ENCODE peak calls at places on chromosomes 3 and 15, in seven cellular contexts. One of them, this sample, is unnamed.

GRCh38 chr3:179590669-179591068 is 13.8 kb downstream of the MRPL47 start:
- DNase-seq in H9: no peak
- DNase-seq in MCF 10A: no peak
- DNase-seq in CD8-positive, alpha-beta T cell: no peak
- DNase-seq in sigmoid colon: no peak
- DNase-seq in GM10248: no peak
- DNase-seq in transverse colon: no peak
- DNase-seq in this sample: no peak

GRCh38 chr3:5568451-5568850 is 380.9 kb downstream of the EDEM1 start:
- DNase-seq in H9: peak
- DNase-seq in MCF 10A: peak
- DNase-seq in CD8-positive, alpha-beta T cell: no peak
- DNase-seq in sigmoid colon: no peak
- DNase-seq in GM10248: no peak
- DNase-seq in transverse colon: peak
- DNase-seq in this sample: no peak

GRCh38 chr3:64617610-64618009 is 70.2 kb downstream of the ADAMTS9 start:
- DNase-seq in H9: no peak
- DNase-seq in MCF 10A: no peak
- DNase-seq in CD8-positive, alpha-beta T cell: no peak
- DNase-seq in sigmoid colon: no peak
- DNase-seq in GM10248: no peak
- DNase-seq in transverse colon: no peak
- DNase-seq in this sample: no peak

GRCh38 chr3:74532446-74532845 is 82.0 kb downstream of the CNTN3 start:
- DNase-seq in H9: no peak
- DNase-seq in MCF 10A: peak
- DNase-seq in CD8-positive, alpha-beta T cell: no peak
- DNase-seq in sigmoid colon: no peak
- DNase-seq in GM10248: no peak
- DNase-seq in transverse colon: no peak
- DNase-seq in this sample: no peak

GRCh38 chr3:113018461-113019181 is 27.8 kb downstream of the GTPBP8 start:
- DNase-seq in H9: no peak
- DNase-seq in MCF 10A: peak
- DNase-seq in CD8-positive, alpha-beta T cell: no peak
- DNase-seq in sigmoid colon: no peak
- DNase-seq in GM10248: no peak
- DNase-seq in transverse colon: no peak
- DNase-seq in this sample: no peak

GRCh38 chr3:72494076-72495000 is 353.9 kb downstream of the SHQ1 start:
- DNase-seq in H9: no peak
- DNase-seq in MCF 10A: no peak
- DNase-seq in CD8-positive, alpha-beta T cell: no peak
- DNase-seq in sigmoid colon: no peak
- DNase-seq in GM10248: no peak
- DNase-seq in transverse colon: no peak
- DNase-seq in this sample: no peak

GRCh38 chr3:161549251-161549650 is 52.6 kb downstream of the OTOL1 start:
- DNase-seq in H9: no peak
- DNase-seq in MCF 10A: peak
- DNase-seq in CD8-positive, alpha-beta T cell: no peak
- DNase-seq in sigmoid colon: no peak
- DNase-seq in GM10248: no peak
- DNase-seq in transverse colon: no peak
- DNase-seq in this sample: no peak

GRCh38 chr3:58535531-58536500 is 1.2 kb downstream of the ACOX2 start:
- DNase-seq in H9: no peak
- DNase-seq in MCF 10A: no peak
- DNase-seq in CD8-positive, alpha-beta T cell: no peak
- DNase-seq in sigmoid colon: no peak
- DNase-seq in GM10248: no peak
- DNase-seq in transverse colon: peak
- DNase-seq in this sample: no peak

GRCh38 chr3:98699132-98699531 is 64.0 kb upstream of the ST3GAL6 start:
- DNase-seq in H9: no peak
- DNase-seq in MCF 10A: peak
- DNase-seq in CD8-positive, alpha-beta T cell: no peak
- DNase-seq in sigmoid colon: no peak
- DNase-seq in GM10248: no peak
- DNase-seq in transverse colon: no peak
- DNase-seq in this sample: no peak

GRCh38 chr3:123751478-123751877 is 132.7 kb downstream of the MYLK start:
- DNase-seq in H9: no peak
- DNase-seq in MCF 10A: no peak
- DNase-seq in CD8-positive, alpha-beta T cell: no peak
- DNase-seq in sigmoid colon: no peak
- DNase-seq in GM10248: no peak
- DNase-seq in transverse colon: no peak
- DNase-seq in this sample: no peak

GRCh38 chr3:188503647-188504046 is 349.7 kb downstream of the LPP start:
- DNase-seq in H9: no peak
- DNase-seq in MCF 10A: peak
- DNase-seq in CD8-positive, alpha-beta T cell: no peak
- DNase-seq in sigmoid colon: no peak
- DNase-seq in GM10248: no peak
- DNase-seq in transverse colon: no peak
- DNase-seq in this sample: no peak

GRCh38 chr3:123986427-123986826 is 5.5 kb downstream of the ROPN1 start:
- DNase-seq in H9: peak
- DNase-seq in MCF 10A: no peak
- DNase-seq in CD8-positive, alpha-beta T cell: no peak
- DNase-seq in sigmoid colon: no peak
- DNase-seq in GM10248: no peak
- DNase-seq in transverse colon: no peak
- DNase-seq in this sample: no peak

GRCh38 chr3:52743152-52743551 is 27.6 kb downstream of the NEK4 start:
- DNase-seq in H9: no peak
- DNase-seq in MCF 10A: no peak
- DNase-seq in CD8-positive, alpha-beta T cell: no peak
- DNase-seq in sigmoid colon: no peak
- DNase-seq in GM10248: no peak
- DNase-seq in transverse colon: no peak
- DNase-seq in this sample: no peak

GRCh38 chr15:84797212-84797611 is 19.9 kb upstream of the ALPK3 start:
- DNase-seq in H9: no peak
- DNase-seq in MCF 10A: no peak
- DNase-seq in CD8-positive, alpha-beta T cell: no peak
- DNase-seq in sigmoid colon: no peak
- DNase-seq in GM10248: no peak
- DNase-seq in transverse colon: no peak
- DNase-seq in this sample: no peak

GRCh38 chr15:75037685-75038084 is 14.3 kb downstream of the PPCDC start:
- DNase-seq in H9: no peak
- DNase-seq in MCF 10A: peak
- DNase-seq in CD8-positive, alpha-beta T cell: no peak
- DNase-seq in sigmoid colon: no peak
- DNase-seq in GM10248: no peak
- DNase-seq in transverse colon: no peak
- DNase-seq in this sample: no peak

GRCh38 chr15:92149029-92149428 is 244.7 kb upstream of the ST8SIA2 start:
- DNase-seq in H9: no peak
- DNase-seq in MCF 10A: no peak
- DNase-seq in CD8-positive, alpha-beta T cell: no peak
- DNase-seq in sigmoid colon: no peak
- DNase-seq in GM10248: no peak
- DNase-seq in transverse colon: no peak
- DNase-seq in this sample: no peak

DNA sequence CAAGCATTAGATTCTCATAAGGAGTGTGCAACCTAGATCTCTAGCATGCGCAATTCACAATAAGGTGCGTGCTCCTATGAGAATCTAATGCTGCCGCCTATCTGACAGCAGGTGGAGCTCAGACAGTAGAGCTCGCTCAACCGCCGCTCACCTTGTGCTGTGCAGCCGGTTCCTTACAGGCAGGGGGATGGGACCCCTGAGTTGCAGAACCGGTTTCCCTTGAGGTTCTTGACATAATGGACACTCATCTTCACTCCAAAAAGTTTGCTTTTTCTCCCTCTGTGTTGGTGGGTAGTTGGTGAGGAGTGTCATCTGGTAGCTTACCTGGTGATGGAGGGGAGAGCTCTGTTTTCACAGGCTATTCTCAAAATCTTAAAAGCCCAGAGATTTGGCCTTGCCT is 324.0 kb upstream of the TBL1XR1 start:
- DNase-seq in H9: peak
- DNase-seq in MCF 10A: no peak
- DNase-seq in CD8-positive, alpha-beta T cell: no peak
- DNase-seq in sigmoid colon: no peak
- DNase-seq in GM10248: no peak
- DNase-seq in transverse colon: peak
- DNase-seq in this sample: peak
- TF ChIP-seq CTCF in H9: peak
- TF ChIP-seq CTCF in MCF 10A: no peak
- TF ChIP-seq CTCF in CD8-positive, alpha-beta T cell: no peak
- TF ChIP-seq CTCF in sigmoid colon: no peak
- TF ChIP-seq CTCF in GM10248: no peak
- TF ChIP-seq CTCF in transverse colon: peak
- TF ChIP-seq CTCF in this sample: peak

GRCh38 chr3:127488141-127488672 is 102.3 kb downstream of the TPRA1 start:
- DNase-seq in H9: peak
- DNase-seq in MCF 10A: no peak
- DNase-seq in CD8-positive, alpha-beta T cell: no peak
- DNase-seq in sigmoid colon: no peak
- DNase-seq in GM10248: no peak
- DNase-seq in transverse colon: no peak
- DNase-seq in this sample: no peak
- TF ChIP-seq CTCF in H9: no peak
- TF ChIP-seq CTCF in MCF 10A: no peak
- TF ChIP-seq CTCF in CD8-positive, alpha-beta T cell: no peak
- TF ChIP-seq CTCF in sigmoid colon: no peak
- TF ChIP-seq CTCF in GM10248: no peak
- TF ChIP-seq CTCF in transverse colon: no peak
- TF ChIP-seq CTCF in this sample: no peak

GRCh38 chr15:42329992-42330391 is 29.3 kb upstream of the CAPN3 start:
- DNase-seq in H9: no peak
- DNase-seq in MCF 10A: no peak
- DNase-seq in CD8-positive, alpha-beta T cell: no peak
- DNase-seq in sigmoid colon: no peak
- DNase-seq in GM10248: no peak
- DNase-seq in transverse colon: no peak
- DNase-seq in this sample: no peak
- TF ChIP-seq CTCF in H9: no peak
- TF ChIP-seq CTCF in MCF 10A: no peak
- TF ChIP-seq CTCF in CD8-positive, alpha-beta T cell: no peak
- TF ChIP-seq CTCF in sigmoid colon: no peak
- TF ChIP-seq CTCF in GM10248: no peak
- TF ChIP-seq CTCF in transverse colon: no peak
- TF ChIP-seq CTCF in this sample: no peak

GRCh38 chr3:192339214-192339613 is 388.1 kb downstream of the FGF12 start:
- DNase-seq in H9: peak
- DNase-seq in MCF 10A: no peak
- DNase-seq in CD8-positive, alpha-beta T cell: no peak
- DNase-seq in sigmoid colon: no peak
- DNase-seq in GM10248: no peak
- DNase-seq in transverse colon: no peak
- DNase-seq in this sample: no peak
- TF ChIP-seq CTCF in H9: no peak
- TF ChIP-seq CTCF in MCF 10A: no peak
- TF ChIP-seq CTCF in CD8-positive, alpha-beta T cell: no peak
- TF ChIP-seq CTCF in sigmoid colon: no peak
- TF ChIP-seq CTCF in GM10248: no peak
- TF ChIP-seq CTCF in transverse colon: no peak
- TF ChIP-seq CTCF in this sample: no peak

GRCh38 chr15:65869127-65869953 is at the start of gene RAB11A:
- DNase-seq in H9: peak
- DNase-seq in MCF 10A: peak
- DNase-seq in CD8-positive, alpha-beta T cell: peak
- DNase-seq in sigmoid colon: peak
- DNase-seq in GM10248: peak
- DNase-seq in transverse colon: peak
- DNase-seq in this sample: peak
- TF ChIP-seq CTCF in H9: peak
- TF ChIP-seq CTCF in MCF 10A: peak
- TF ChIP-seq CTCF in CD8-positive, alpha-beta T cell: peak
- TF ChIP-seq CTCF in sigmoid colon: peak
- TF ChIP-seq CTCF in GM10248: peak
- TF ChIP-seq CTCF in transverse colon: peak
- TF ChIP-seq CTCF in this sample: peak

DNA sequence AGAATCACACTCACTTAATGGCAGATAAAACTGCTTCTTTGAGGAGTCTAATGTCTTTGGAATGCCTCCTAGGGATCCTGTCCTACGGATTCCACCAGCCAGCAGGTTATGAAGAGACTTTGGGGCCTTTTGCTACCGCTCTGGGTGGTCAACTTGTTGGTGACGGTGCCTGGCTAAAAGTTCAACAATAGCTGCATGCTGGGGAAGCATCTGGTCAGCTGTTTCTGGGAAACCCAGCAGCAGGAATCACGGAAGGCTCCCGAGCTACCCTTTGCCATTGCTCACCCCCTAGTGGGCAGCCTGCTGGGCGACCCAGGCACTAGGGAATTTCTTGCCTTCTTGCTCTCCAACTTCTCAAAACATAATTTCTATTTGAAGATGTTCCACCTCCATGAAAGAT is 263.3 kb downstream of the NEK10 start:
- DNase-seq in H9: peak
- DNase-seq in MCF 10A: peak
- DNase-seq in CD8-positive, alpha-beta T cell: no peak
- DNase-seq in sigmoid colon: no peak
- DNase-seq in GM10248: no peak
- DNase-seq in transverse colon: peak
- DNase-seq in this sample: no peak
- TF ChIP-seq CTCF in H9: peak
- TF ChIP-seq CTCF in MCF 10A: no peak
- TF ChIP-seq CTCF in CD8-positive, alpha-beta T cell: no peak
- TF ChIP-seq CTCF in sigmoid colon: no peak
- TF ChIP-seq CTCF in GM10248: no peak
- TF ChIP-seq CTCF in transverse colon: peak
- TF ChIP-seq CTCF in this sample: peak

DNA sequence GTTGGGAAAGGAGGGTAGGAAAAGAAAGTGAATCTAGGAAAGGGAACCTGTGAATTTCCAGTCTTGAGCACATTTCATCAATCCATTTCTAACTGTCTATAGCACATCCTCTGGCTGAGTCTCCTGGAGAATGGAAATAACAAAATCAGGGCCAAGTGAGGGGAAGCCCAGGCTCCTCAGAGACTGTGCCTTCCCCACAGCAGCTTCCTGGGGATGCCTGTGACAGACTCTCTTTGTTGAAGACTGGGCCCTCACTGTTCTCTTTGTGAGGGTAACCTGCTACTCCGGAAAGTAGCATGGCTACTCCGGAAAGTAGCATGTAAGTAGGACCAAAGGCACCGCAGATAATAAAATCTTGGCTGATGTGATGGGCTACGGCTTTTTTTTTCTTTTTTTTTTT is 22.6 kb upstream of the CSPG5 start:
- DNase-seq in H9: no peak
- DNase-seq in MCF 10A: no peak
- DNase-seq in CD8-positive, alpha-beta T cell: no peak
- DNase-seq in sigmoid colon: no peak
- DNase-seq in GM10248: no peak
- DNase-seq in transverse colon: no peak
- DNase-seq in this sample: no peak
- TF ChIP-seq CTCF in H9: no peak
- TF ChIP-seq CTCF in MCF 10A: no peak
- TF ChIP-seq CTCF in CD8-positive, alpha-beta T cell: no peak
- TF ChIP-seq CTCF in sigmoid colon: no peak
- TF ChIP-seq CTCF in GM10248: no peak
- TF ChIP-seq CTCF in transverse colon: no peak
- TF ChIP-seq CTCF in this sample: no peak

GRCh38 chr15:50261979-50262378 is 3.5 kb downstream of the HDC start:
- DNase-seq in H9: no peak
- DNase-seq in MCF 10A: no peak
- DNase-seq in CD8-positive, alpha-beta T cell: no peak
- DNase-seq in sigmoid colon: no peak
- DNase-seq in GM10248: no peak
- DNase-seq in transverse colon: no peak
- DNase-seq in this sample: no peak
- TF ChIP-seq CTCF in H9: peak
- TF ChIP-seq CTCF in MCF 10A: no peak
- TF ChIP-seq CTCF in CD8-positive, alpha-beta T cell: no peak
- TF ChIP-seq CTCF in sigmoid colon: no peak
- TF ChIP-seq CTCF in GM10248: no peak
- TF ChIP-seq CTCF in transverse colon: no peak
- TF ChIP-seq CTCF in this sample: no peak

This sample was measured in progenitor cell of endocrine pancreas.